ENCODE peak calls at places on chromosomes 16 and 17, in six cellular contexts. One of them, this sample, is unnamed.

GRCh38 chr16:30557397-30557949 is 701 bp downstream of the ZNF764 start:
- DNase-seq in NCI-H1417: no peak
- DNase-seq in NCI-H1436: no peak
- DNase-seq in neural progenitor cell: peak
- DNase-seq in anterior cingulate cortex: no peak
- DNase-seq in RCC 7860: no peak
- DNase-seq in this sample: peak

GRCh38 chr17:58997756-58998553 is 108.7 kb downstream of the TRIM37 start:
- DNase-seq in anterior cingulate cortex: no peak
- DNase-seq in neural progenitor cell: no peak
- DNase-seq in RCC 7860: no peak
- DNase-seq in NCI-H1436: no peak
- DNase-seq in NCI-H1417: no peak
- DNase-seq in this sample: no peak

GRCh38 chr17:72387487-72387886 is 266.7 kb downstream of the SOX9 start:
- DNase-seq in neural progenitor cell: no peak
- DNase-seq in NCI-H1417: no peak
- DNase-seq in anterior cingulate cortex: no peak
- DNase-seq in RCC 7860: peak
- DNase-seq in NCI-H1436: no peak
- DNase-seq in this sample: peak

GRCh38 chr17:77471984-77472836 is 331.4 kb downstream of the SEC14L1 start:
- DNase-seq in NCI-H1417: peak
- DNase-seq in NCI-H1436: peak
- DNase-seq in neural progenitor cell: peak
- DNase-seq in anterior cingulate cortex: no peak
- DNase-seq in RCC 7860: no peak
- DNase-seq in this sample: peak

GRCh38 chr16:11603331-11603750 is 16.6 kb upstream of the LITAF start:
- DNase-seq in RCC 7860: no peak
- DNase-seq in NCI-H1436: no peak
- DNase-seq in anterior cingulate cortex: no peak
- DNase-seq in NCI-H1417: no peak
- DNase-seq in neural progenitor cell: peak
- DNase-seq in this sample: no peak

GRCh38 chr16:11801481-11802021 is 4.5 kb upstream of the ZC3H7A start:
- DNase-seq in RCC 7860: no peak
- DNase-seq in NCI-H1417: no peak
- DNase-seq in anterior cingulate cortex: no peak
- DNase-seq in neural progenitor cell: no peak
- DNase-seq in NCI-H1436: no peak
- DNase-seq in this sample: no peak

GRCh38 chr17:67517335-67517734 is 140.3 kb downstream of the PITPNC1 start:
- DNase-seq in anterior cingulate cortex: no peak
- DNase-seq in neural progenitor cell: no peak
- DNase-seq in NCI-H1436: no peak
- DNase-seq in NCI-H1417: no peak
- DNase-seq in RCC 7860: no peak
- DNase-seq in this sample: no peak

GRCh38 chr17:82113422-82113821 is 15.4 kb upstream of the FASN start:
- DNase-seq in NCI-H1436: no peak
- DNase-seq in RCC 7860: no peak
- DNase-seq in NCI-H1417: no peak
- DNase-seq in neural progenitor cell: no peak
- DNase-seq in anterior cingulate cortex: no peak
- DNase-seq in this sample: no peak

GRCh38 chr17:6708357-6708961 is 4.7 kb downstream of the SLC13A5 start:
- DNase-seq in NCI-H1436: no peak
- DNase-seq in RCC 7860: no peak
- DNase-seq in anterior cingulate cortex: no peak
- DNase-seq in NCI-H1417: no peak
- DNase-seq in neural progenitor cell: no peak
- DNase-seq in this sample: no peak

GRCh38 chr17:46720408-46720807 is 98.1 kb downstream of the WNT3 start:
- DNase-seq in neural progenitor cell: no peak
- DNase-seq in NCI-H1436: no peak
- DNase-seq in NCI-H1417: no peak
- DNase-seq in anterior cingulate cortex: no peak
- DNase-seq in RCC 7860: no peak
- DNase-seq in this sample: no peak

GRCh38 chr16:59635674-59636073 is 901.6 kb upstream of the GOT2 start:
- DNase-seq in anterior cingulate cortex: no peak
- DNase-seq in RCC 7860: peak
- DNase-seq in neural progenitor cell: no peak
- DNase-seq in NCI-H1436: no peak
- DNase-seq in NCI-H1417: no peak
- DNase-seq in this sample: no peak

GRCh38 chr16:89288966-89289365 is 71.5 kb downstream of the ZNF778 start:
- DNase-seq in anterior cingulate cortex: no peak
- DNase-seq in NCI-H1417: no peak
- DNase-seq in RCC 7860: no peak
- DNase-seq in neural progenitor cell: no peak
- DNase-seq in NCI-H1436: no peak
- DNase-seq in this sample: no peak

GRCh38 chr17:9935408-9935807 is 30.3 kb upstream of the RCVRN start:
- DNase-seq in neural progenitor cell: no peak
- DNase-seq in NCI-H1436: no peak
- DNase-seq in RCC 7860: no peak
- DNase-seq in anterior cingulate cortex: no peak
- DNase-seq in NCI-H1417: no peak
- DNase-seq in this sample: no peak

GRCh38 chr17:73292031-73292531 is 19.7 kb downstream of the CDC42EP4 start:
- DNase-seq in neural progenitor cell: no peak
- DNase-seq in NCI-H1436: no peak
- DNase-seq in NCI-H1417: no peak
- DNase-seq in RCC 7860: peak
- DNase-seq in anterior cingulate cortex: peak
- DNase-seq in this sample: peak